ENCODE peak calls at places on chromosome 13, in five cellular contexts. E is AG10803; Y is HS-27A; H is NCI-H1930; B is stimulated activated CD4-positive, alpha-beta T cell treated with anti-CD3 and anti-CD28 coated beads, Interleukin-12 subunit alpha, Interleukin-12 subunit beta, amount 100 ng/mL, for 48 hours. O is an unnamed sample.

GRCh38 chr13:111394211-111394922 is 73.9 kb downstream of the TEX29 start:
- DNase-seq in E (no peak), H (no peak), B (no peak), Y (no peak), O (no peak)

GRCh38 chr13:100508996-100509395 is 79.6 kb downstream of the GGACT start:
- DNase-seq in B (no peak), H (peak), Y (no peak), E (no peak), O (no peak)

GRCh38 chr13:110258876-110259631 is 47.9 kb downstream of the COL4A1 start:
- DNase-seq in B (no peak), H (no peak), Y (no peak), E (no peak), O (no peak)

GRCh38 chr13:48675247-48675646 is 21.5 kb downstream of the CYSLTR2 start:
- DNase-seq in H (no peak), E (no peak), B (no peak), Y (no peak), O (no peak)

GRCh38 chr13:110669036-110669435 is 36.9 kb downstream of the CARS2 start:
- DNase-seq in Y (no peak), B (no peak), E (no peak), H (no peak), O (no peak)

GRCh38 chr13:99811067-99811715 is 160.4 kb downstream of the ZIC5 start:
- DNase-seq in B (no peak), E (no peak), H (no peak), Y (no peak), O (peak)

GRCh38 chr13:80881495-80882482 is 540.9 kb upstream of the SPRY2 start:
- DNase-seq in B (no peak), H (no peak), Y (no peak), E (no peak), O (no peak)

GRCh38 chr13:42043676-42044075 is 4.8 kb upstream of the DGKH start:
- DNase-seq in E (no peak), Y (no peak), B (no peak), H (no peak), O (no peak)

GRCh38 chr13:48954086-48954485 is 21.6 kb upstream of the FNDC3A start:
- DNase-seq in H (no peak), E (peak), Y (no peak), B (no peak), O (no peak)

GRCh38 chr13:112699318-112699918 is 9.6 kb downstream of the ATP11A start:
- DNase-seq in B (no peak), H (no peak), E (no peak), Y (no peak), O (no peak)

GRCh38 chr13:48748681-48749080 is 95.0 kb downstream of the CYSLTR2 start:
- DNase-seq in H (no peak), Y (no peak), B (no peak), E (no peak), O (no peak)

GRCh38 chr13:24127116-24127631 is 33.3 kb upstream of the SPATA13 start:
- DNase-seq in E (peak), B (peak), H (no peak), Y (no peak), O (peak)

GRCh38 chr13:40897058-40897457 is 107.6 kb downstream of the SLC25A15 start:
- DNase-seq in E (no peak), H (no peak), B (no peak), Y (no peak), O (no peak)

GRCh38 chr13:21225841-21226581 is 49.6 kb downstream of the MRPL57 start:
- DNase-seq in H (no peak), Y (no peak), E (no peak), B (no peak), O (no peak)

GRCh38 chr13:99389520-99390304 is 82.5 kb upstream of the GPR183 start:
- DNase-seq in E (no peak), B (no peak), H (no peak), Y (no peak), O (no peak)

GRCh38 chr13:97030705-97031452 is 36.6 kb upstream of the OXGR1 start:
- DNase-seq in B (no peak), E (peak), Y (peak), H (no peak), O (no peak)

GRCh38 chr13:104143760-104144406 is 1077.7 kb upstream of the SLC10A2 start:
- DNase-seq in Y (no peak), B (no peak), E (no peak), H (peak), O (no peak)

GRCh38 chr13:112688560-112689497 is 1.0 kb upstream of the ATP11A start:
- DNase-seq in H (no peak), Y (no peak), B (peak), E (peak), O (no peak)

GRCh38 chr13:105972811-105973590 is 562.5 kb downstream of the EFNB2 start:
- DNase-seq in Y (no peak), B (no peak), E (peak), H (no peak), O (no peak)

GRCh38 chr13:36965767-36966166 is 33.4 kb downstream of the ALG5 start:
- DNase-seq in E (peak), H (no peak), B (no peak), Y (peak), O (no peak)

GRCh38 chr13:113785051-113786010 is 26.3 kb downstream of the TMEM255B start:
- DNase-seq in E (peak), B (no peak), Y (peak), H (no peak), O (no peak)

GRCh38 chr13:113667771-113668490 is 912 bp downstream of the GRK1 start:
- DNase-seq in B (no peak), H (no peak), E (no peak), Y (no peak), O (no peak)

GRCh38 chr13:24921881-24922280 is 157.9 kb downstream of the RNF17 start:
- DNase-seq in H (no peak), B (no peak), Y (no peak), E (no peak), O (no peak)

GRCh38 chr13:24040835-24041234 is 119.7 kb upstream of the SPATA13 start:
- DNase-seq in B (no peak), E (no peak), H (peak), Y (no peak), O (no peak)

GRCh38 chr13:29924951-29925350 is 74.5 kb upstream of the UBL3 start:
- DNase-seq in E (no peak), Y (no peak), H (no peak), B (no peak), O (no peak)

GRCh38 chr13:22926176-22927007 is 254.4 kb upstream of the SGCG start:
- DNase-seq in E (peak), B (no peak), Y (no peak), H (no peak), O (peak)

GRCh38 chr13:108629353-108629752 is at the start of gene MYO16:
- DNase-seq in Y (no peak), B (no peak), E (no peak), H (no peak), O (no peak)

GRCh38 chr13:21638319-21639282 is 32.3 kb upstream of the FGF9 start:
- DNase-seq in E (peak), Y (no peak), B (no peak), H (no peak), O (peak)

GRCh38 chr13:76707360-76707759 is 178.8 kb downstream of the KCTD12 start:
- DNase-seq in E (peak), H (no peak), Y (no peak), B (no peak), O (no peak)

GRCh38 chr13:39484506-39485313 is 118.3 kb downstream of the LHFPL6 start:
- DNase-seq in B (no peak), Y (no peak), E (peak), H (no peak), O (no peak)

GRCh38 chr13:23960566-23961156 is 63.4 kb upstream of the C1QTNF9B start:
- DNase-seq in B (no peak), H (peak), E (peak), Y (no peak), O (no peak)

GRCh38 chr13:40130871-40131636 is 475.6 kb downstream of the COG6 start:
- DNase-seq in B (no peak), Y (no peak), H (no peak), E (peak), O (no peak)

GRCh38 chr13:36819811-36820140 is 754 bp downstream of the RFXAP start:
- DNase-seq in B (peak), E (peak), Y (no peak), H (no peak), O (no peak)

GRCh38 chr13:44244288-44244687 is 129.3 kb upstream of the SERP2 start:
- DNase-seq in B (no peak), E (peak), Y (no peak), H (no peak), O (no peak)

GRCh38 chr13:49810825-49811526 is 18.5 kb upstream of the KPNA3 start:
- DNase-seq in B (no peak), H (no peak), Y (no peak), E (peak), O (no peak)

GRCh38 chr13:24899601-24900000 is 135.6 kb downstream of the RNF17 start:
- DNase-seq in B (no peak), Y (no peak), H (no peak), E (no peak), O (no peak)